ENCODE peak calls at places on chromosomes 13 and 19, in four cellular contexts. A is K562, G is HepG2, X is GM12878. B is an unnamed sample.

GRCh38 chr19:35142531-35143230 is 374 bp upstream of the FXYD7 start:
- DNase-seq in A (peak), G (no peak), X (no peak), B (peak)

GRCh38 chr13:48977973-48978372 is 2.3 kb downstream of the FNDC3A start:
- DNase-seq in A (no peak), G (no peak), X (no peak), B (no peak)

GRCh38 chr13:29131881-29132668 is 311.9 kb downstream of the MTUS2 start:
- DNase-seq in A (no peak), G (no peak), X (no peak), B (no peak)

GRCh38 chr13:45536224-45536623 is 71.5 kb downstream of the COG3 start:
- DNase-seq in A (no peak), G (no peak), X (no peak), B (no peak)

GRCh38 chr19:39179754-39180153 is 17.0 kb upstream of the NCCRP1 start:
- DNase-seq in A (no peak), G (no peak), X (no peak), B (no peak)

GRCh38 chr19:40510526-40511115 is 43.8 kb downstream of the SPTBN4 start:
- DNase-seq in A (no peak), G (no peak), X (no peak), B (no peak)

GRCh38 chr13:46720189-46720588 is 76.8 kb downstream of the ESD start:
- DNase-seq in A (no peak), G (no peak), X (no peak), B (no peak)

GRCh38 chr19:49403404-49404187 is 15.5 kb downstream of the KASH5 start:
- DNase-seq in A (peak), G (no peak), X (no peak), B (peak)

GRCh38 chr19:45765365-45766292 is 3.4 kb downstream of the SIX5 start:
- DNase-seq in A (no peak), G (no peak), X (no peak), B (no peak)

GRCh38 chr13:102141625-102142472 is 260.0 kb downstream of the FGF14 start:
- DNase-seq in A (peak), G (peak), X (no peak), B (no peak)

GRCh38 chr19:13146763-13147563 is 3.2 kb downstream of the STX10 start:
- DNase-seq in A (peak), G (no peak), X (no peak), B (no peak)

GRCh38 chr19:47573076-47574026 is at the start of gene ZNF541:
- DNase-seq in A (peak), G (no peak), X (no peak), B (peak)

GRCh38 chr19:41774515-41774980 is 19.2 kb downstream of the CEACAM6 start:
- DNase-seq in A (no peak), G (no peak), X (no peak), B (no peak)

GRCh38 chr13:48066310-48066989 is 28.5 kb downstream of the MED4 start:
- DNase-seq in A (peak), G (peak), X (peak), B (no peak)

GRCh38 chr19:16386619-16387240 is 62.1 kb downstream of the KLF2 start:
- DNase-seq in A (peak), G (peak), X (no peak), B (peak)

GRCh38 chr19:45809643-45810159 is 5.4 kb downstream of the RSPH6A start:
- DNase-seq in A (peak), G (no peak), X (no peak), B (no peak)

GRCh38 chr13:64723735-64724134 is 2506.4 kb downstream of the PCDH9 start:
- DNase-seq in A (no peak), G (peak), X (no peak), B (no peak)

GRCh38 chr19:57664269-57665127 is 4.2 kb upstream of the ZSCAN4 start:
- DNase-seq in A (peak), G (peak), X (no peak), B (peak)

GRCh38 chr13:29543230-29544215 is 52.0 kb downstream of the SLC7A1 start:
- DNase-seq in A (peak), G (peak), X (peak), B (no peak)

GRCh38 chr19:58003153-58003828 is 671 bp upstream of the ZNF606 start:
- DNase-seq in A (no peak), G (no peak), X (no peak), B (no peak)

GRCh38 chr13:57633950-57634828 is 2.6 kb downstream of the PCDH17 start:
- DNase-seq in A (no peak), G (no peak), X (no peak), B (peak)

DNA sequence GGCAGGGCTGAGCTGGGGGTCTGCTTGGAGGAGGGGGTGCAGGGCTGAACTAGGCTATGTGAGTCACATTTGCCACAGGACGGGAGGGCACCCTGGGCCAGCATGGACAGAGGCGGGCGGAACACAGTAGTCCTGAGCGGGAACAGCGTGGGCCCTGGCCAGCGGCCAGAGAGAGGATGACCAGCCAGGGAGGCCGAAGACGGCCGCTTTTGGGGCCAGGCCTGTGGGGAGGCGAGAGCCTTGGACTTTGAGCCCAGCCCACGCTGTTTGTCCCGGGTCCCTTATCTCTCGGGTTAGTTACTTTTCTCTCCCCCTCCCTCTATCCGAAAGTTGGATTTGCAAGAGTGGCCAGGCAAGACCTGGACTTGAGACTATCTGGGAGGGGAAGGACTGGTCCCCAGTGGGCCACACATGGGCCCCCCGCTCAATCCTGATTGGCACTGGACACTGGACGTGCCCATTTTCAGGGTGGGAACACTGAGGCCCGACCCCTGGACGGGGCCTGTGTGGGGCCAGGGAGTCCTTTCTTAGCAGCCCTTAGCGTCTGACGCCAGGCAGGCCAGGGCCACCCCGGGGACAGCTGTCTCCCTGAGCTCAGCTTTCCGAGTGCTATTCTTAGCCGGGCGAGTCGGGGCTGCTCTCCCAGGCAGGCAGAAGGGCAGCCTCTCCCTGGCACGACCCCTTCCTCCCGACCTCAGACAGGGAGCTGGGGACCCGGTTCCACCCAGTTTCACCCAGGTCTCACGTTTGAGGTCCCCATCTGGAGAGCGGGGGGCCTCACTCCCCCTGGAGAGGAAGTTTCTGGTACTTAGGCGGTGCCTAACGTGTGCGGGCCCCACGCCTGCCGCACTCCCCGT is 833 bp downstream of the GAMT start:
- DNase-seq in A (peak), G (peak), X (no peak), B (no peak)
- TF ChIP-seq TCF7 in A (no peak), G (no peak), X (no peak), B (no peak)

GRCh38 chr13:44307844-44308243 is 65.8 kb upstream of the SERP2 start:
- DNase-seq in A (no peak), G (no peak), X (no peak), B (no peak)

GRCh38 chr13:44305845-44306244 is 67.8 kb upstream of the SERP2 start:
- DNase-seq in A (no peak), G (no peak), X (no peak), B (no peak)

GRCh38 chr13:44305216-44305615 is 68.4 kb upstream of the SERP2 start:
- DNase-seq in A (no peak), G (no peak), X (no peak), B (no peak)

GRCh38 chr13:44307255-44307654 is 66.4 kb upstream of the SERP2 start:
- DNase-seq in A (no peak), G (no peak), X (no peak), B (no peak)

GRCh38 chr13:44306401-44307192 is 67.0 kb upstream of the SERP2 start:
- DNase-seq in A (no peak), G (no peak), X (no peak), B (peak)
- TF ChIP-seq TCF7 in A (no peak), G (peak), X (no peak), B (no peak)

GRCh38 chr13:23902975-23903905 is 5.9 kb upstream of the C1QTNF9B start:
- DNase-seq in A (no peak), G (no peak), X (no peak), B (peak)

GRCh38 chr13:23901365-23901764 is 4.1 kb upstream of the C1QTNF9B start:
- DNase-seq in A (no peak), G (no peak), X (no peak), B (no peak)

GRCh38 chr13:23903906-23904280 is 6.6 kb upstream of the C1QTNF9B start:
- DNase-seq in A (no peak), G (no peak), X (no peak), B (peak)

GRCh38 chr13:23898101-23898500 is 799 bp upstream of the C1QTNF9B start:
- DNase-seq in A (no peak), G (no peak), X (no peak), B (no peak)

GRCh38 chr13:23899555-23899954 is 2.3 kb upstream of the C1QTNF9B start:
- DNase-seq in A (peak), G (peak), X (no peak), B (no peak)
- TF ChIP-seq TCF7 in A (no peak), G (no peak), X (no peak), B (no peak)

GRCh38 chr19:7099597-7099921 is 30.1 kb downstream of the ZNF557 start:
- DNase-seq in A (no peak), G (no peak), X (no peak), B (peak)
- TF ChIP-seq TCF7 in A (no peak), G (no peak), X (no peak), B (no peak)

GRCh38 chr19:43351998-43352746 is 1.3 kb upstream of the CD177 start:
- DNase-seq in A (no peak), G (no peak), X (no peak), B (no peak)
- TF ChIP-seq TCF7 in A (no peak), G (no peak), X (no peak), B (no peak)

GRCh38 chr13:98468352-98468751 is 108.6 kb downstream of the STK24 start:
- DNase-seq in A (no peak), G (no peak), X (no peak), B (no peak)
- TF ChIP-seq TCF7 in A (no peak), G (no peak), X (no peak), B (no peak)